ENCODE peak calls at places on chromosomes 16 and 17, in six cellular contexts. E is colonic mucosa, G is hepatocyte, C is SK-N-SH, S is endodermal cell, N is uterus. O is an unnamed sample. For H3K36me3 and H3K27me3, the result is how much of the 10 kb centered on the place peaks cover.

GRCh38 chr17:45342871-45343526 is 26.2 kb upstream of the MAP3K14 start:
- DNase-seq in N (peak), S (no peak), E (no peak), G (no peak), C (no peak), O (no peak)

GRCh38 chr16:30382398-30383015 is at the start of gene SEPTIN1:
- DNase-seq in N (no peak), C (no peak), S (no peak), E (no peak), G (no peak), O (no peak)

GRCh38 chr17:39001703-39002637 is 34.8 kb upstream of the FBXO47 start:
- DNase-seq in N (peak), C (no peak), G (no peak), E (peak), S (peak), O (peak)

GRCh38 chr17:77786090-77786489 is 172.4 kb upstream of the TNRC6C start:
- DNase-seq in S (no peak), C (no peak), G (no peak), N (no peak), E (no peak), O (no peak)

GRCh38 chr17:10155334-10156081 is 42.9 kb downstream of the GAS7 start:
- DNase-seq in S (no peak), N (no peak), C (no peak), G (no peak), E (no peak), O (no peak)

GRCh38 chr17:57370051-57370581 is 113.8 kb downstream of the MSI2 start:
- DNase-seq in E (no peak), N (no peak), G (peak), C (peak), S (no peak), O (peak)

GRCh38 chr17:50361561-50362480 is 11.2 kb downstream of the MRPL27 start:
- DNase-seq in S (peak), G (peak), N (no peak), C (peak), E (peak), O (peak)

GRCh38 chr17:8798176-8799000 is 777 bp downstream of the MFSD6L start:
- DNase-seq in N (no peak), G (no peak), C (no peak), S (peak), E (peak), O (peak)

GRCh38 chr17:13346081-13346533 is 255.6 kb downstream of the HS3ST3A1 start:
- DNase-seq in C (no peak), N (no peak), E (no peak), G (peak), S (peak), O (peak)

GRCh38 chr16:85562102-85562786 is 50.9 kb upstream of the GSE1 start:
- DNase-seq in E (no peak), S (no peak), C (no peak), N (no peak), G (no peak), O (no peak)

GRCh38 chr17:27049104-27049784 is 244.7 kb upstream of the WSB1 start:
- DNase-seq in S (no peak), C (no peak), E (no peak), N (no peak), G (no peak), O (no peak)

GRCh38 chr16:11621920-11622651 is 35.4 kb upstream of the LITAF start:
- DNase-seq in E (no peak), C (peak), G (no peak), S (no peak), N (no peak), O (no peak)

GRCh38 chr17:61443475-61443882 is 8.7 kb upstream of the TBX4 start:
- DNase-seq in N (no peak), C (peak), E (no peak), S (peak), G (no peak), O (peak)

GRCh38 chr16:57870753-57871454 is 68.6 kb upstream of the KIFC3 start:
- DNase-seq in C (no peak), N (no peak), E (no peak), S (peak), G (no peak), O (no peak)

GRCh38 chr16:51967566-51967965 is 579.4 kb downstream of the TOX3 start:
- DNase-seq in N (no peak), S (no peak), G (no peak), E (no peak), C (no peak), O (no peak)

GRCh38 chr16:50099957-50100648 is 34.3 kb downstream of the HEATR3 start:
- DNase-seq in S (no peak), N (no peak), E (no peak), C (no peak), G (no peak), O (no peak)

GRCh38 chr17:64032081-64032480 is 11.6 kb upstream of the ICAM2 start:
- DNase-seq in N (no peak), E (peak), S (peak), G (no peak), C (no peak), O (peak)

GRCh38 chr17:2102931-2103398 is 48.1 kb downstream of the HIC1 start:
- DNase-seq in N (no peak), E (no peak), S (no peak), G (no peak), C (no peak), O (no peak)

GRCh38 chr17:35460354-35460851 is 11.8 kb upstream of the SLFN13 start:
- DNase-seq in C (peak), N (peak), E (peak), G (peak), S (peak), O (peak)

GRCh38 chr16:68062910-68063393 is 22.2 kb upstream of the NFATC3 start:
- DNase-seq in E (no peak), C (no peak), S (no peak), G (no peak), N (no peak), O (no peak)

GRCh38 chr16:4864728-4865127 is 17.4 kb downstream of the UBN1 start:
- DNase-seq in G (no peak), E (no peak), S (no peak), C (no peak), N (no peak), O (no peak)

DNA sequence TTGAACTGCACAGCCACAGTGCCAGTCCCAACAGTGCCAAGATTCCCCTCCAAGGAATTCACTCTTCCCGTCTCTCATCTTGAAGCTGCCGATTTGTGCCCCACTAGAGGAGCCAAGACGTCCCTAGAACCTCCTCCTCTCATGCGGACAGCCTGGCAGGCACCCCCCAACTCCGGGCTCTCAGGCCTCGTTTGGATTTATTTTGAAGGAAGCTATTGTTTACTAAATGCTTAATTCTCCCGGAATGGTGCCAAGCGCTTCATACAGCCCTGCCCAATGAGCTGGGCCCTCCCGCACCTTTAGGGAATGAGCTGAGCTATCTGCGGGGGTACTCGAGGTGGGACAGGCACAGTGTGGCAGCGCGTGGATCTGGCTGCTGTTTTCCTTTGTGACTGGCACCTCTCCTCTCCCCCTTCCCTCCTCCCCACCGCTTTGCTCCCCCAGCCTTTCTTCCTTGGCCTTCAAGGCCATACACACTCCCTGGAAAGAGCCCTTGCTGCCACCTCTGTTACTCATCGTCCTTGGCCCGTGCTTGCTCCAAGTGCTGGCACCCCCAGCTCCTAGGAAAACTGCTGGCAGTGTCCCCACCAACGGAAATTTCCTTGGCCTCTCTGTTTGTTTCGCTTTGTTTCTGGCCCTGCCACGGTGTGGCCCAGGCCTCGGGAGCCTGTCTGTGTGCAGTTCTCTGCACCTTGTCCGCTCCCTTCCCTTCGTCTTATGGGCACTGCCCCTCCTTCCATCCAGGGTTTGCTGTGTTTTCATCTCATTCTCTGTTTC is 49.9 kb upstream of the CDR2 start:
- DNase-seq in E (no peak), C (no peak), G (no peak), S (peak), N (peak), O (no peak)
- H3K4me3 ChIP-seq in E (no peak), C (no peak), G (no peak), S (no peak), N (no peak), O (no peak)

GRCh38 chr17:6450926-6451717 is 6.9 kb downstream of the PIMREG start:
- DNase-seq in G (no peak), S (no peak), E (no peak), C (no peak), N (no peak), O (peak)

GRCh38 chr17:6444573-6445335 is 499 bp downstream of the PIMREG start:
- DNase-seq in C (no peak), E (no peak), S (no peak), N (no peak), G (no peak), O (peak)

GRCh38 chr17:6449307-6449706 is 5.1 kb downstream of the PIMREG start:
- DNase-seq in N (no peak), G (no peak), E (no peak), C (no peak), S (no peak), O (no peak)

GRCh38 chr17:6446516-6447100 is 2.4 kb downstream of the PIMREG start:
- DNase-seq in C (no peak), E (no peak), G (no peak), N (no peak), S (no peak), O (no peak)

GRCh38 chr17:6448473-6448872 is 4.2 kb downstream of the PIMREG start:
- DNase-seq in G (no peak), C (no peak), S (no peak), E (no peak), N (no peak), O (no peak)
- H3K36me3 ChIP-seq in G (under half), C (under half), S (under half), E (under half), N (under half), O (under half)

DNA sequence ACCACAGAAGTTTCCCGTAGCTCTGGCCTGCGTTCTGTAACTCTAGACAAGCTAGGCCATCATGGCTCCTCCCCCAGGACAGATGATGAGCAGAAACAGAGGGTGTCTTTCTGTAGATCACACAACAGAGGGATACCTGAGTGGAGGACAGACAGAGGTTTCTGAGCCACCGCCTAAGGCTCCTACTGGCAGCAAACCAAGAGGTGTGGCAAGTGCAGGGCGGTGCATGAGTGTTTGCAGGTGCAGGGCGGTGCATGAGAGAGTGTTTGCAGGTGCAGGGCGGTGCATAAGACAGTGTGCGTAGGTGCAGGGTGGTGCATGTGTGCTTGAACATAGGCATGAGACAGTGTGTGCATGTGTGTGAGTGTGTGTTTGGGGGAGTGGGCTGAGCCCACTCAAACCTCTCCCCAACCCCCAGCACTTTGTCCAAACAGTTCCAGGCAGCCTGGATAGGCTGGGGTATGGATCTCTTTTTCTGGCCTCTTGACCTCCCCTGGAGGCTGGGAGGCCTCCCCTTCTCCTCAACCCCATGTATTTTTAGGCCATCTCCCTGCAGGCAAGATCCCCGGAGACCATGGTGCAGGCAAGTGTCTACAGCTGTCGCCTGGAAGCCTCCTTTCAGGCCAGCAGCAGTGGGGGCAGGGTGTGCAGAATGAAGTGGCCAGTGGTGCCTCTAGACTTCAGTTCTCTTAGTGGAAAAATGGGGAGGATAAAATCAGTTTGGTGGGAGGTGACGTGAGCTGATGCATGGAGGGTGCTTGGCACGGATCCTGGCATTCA is 53.4 kb upstream of the CBX4 start:
- DNase-seq in N (no peak), S (no peak), E (peak), G (peak), C (no peak), O (no peak)
- H3K27me3 ChIP-seq in N (under half), S (under half), E (under half), G (under half), C (under half), O (under half)

DNA sequence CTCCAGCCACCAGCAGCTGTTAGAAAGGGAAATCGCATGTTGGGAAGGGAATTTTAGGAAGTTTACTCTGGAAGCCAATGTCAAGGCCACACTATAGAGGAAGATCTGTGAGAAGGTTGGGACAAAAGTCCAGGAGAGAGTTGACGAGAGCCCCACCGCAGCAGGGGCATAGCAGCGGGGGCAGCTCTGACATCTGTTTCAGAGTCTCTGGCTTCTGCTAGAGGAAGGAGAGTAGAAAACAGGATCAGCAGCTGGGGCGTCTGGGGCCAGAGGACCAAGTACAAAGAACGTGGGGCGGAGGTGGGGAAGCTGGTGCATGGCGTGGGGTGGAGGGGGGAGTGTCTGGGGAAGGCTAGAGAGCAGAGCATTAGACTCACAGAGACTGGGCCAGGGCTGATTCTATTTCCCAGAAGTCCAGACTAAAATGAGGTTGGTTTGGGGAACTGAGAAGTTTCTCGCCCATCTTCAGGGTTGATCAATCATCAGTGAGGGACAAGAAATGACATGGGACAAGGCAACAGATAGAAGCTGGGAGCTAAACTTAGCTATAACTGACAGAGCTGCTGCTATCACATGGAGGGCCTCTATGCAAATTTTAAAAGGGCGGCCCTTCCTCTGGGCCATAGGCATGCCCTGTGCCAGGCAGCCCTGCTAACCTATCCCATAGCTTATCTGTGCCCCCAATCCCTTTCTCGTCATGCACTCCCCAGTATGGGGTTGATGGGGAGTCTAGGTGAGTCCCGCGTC is 1.2 kb downstream of the RABEP2 start:
- DNase-seq in S (no peak), C (no peak), G (peak), N (no peak), E (peak), O (peak)
- H3K4me3 ChIP-seq in S (peak), C (peak), G (no peak), N (no peak), E (peak), O (peak)

DNA sequence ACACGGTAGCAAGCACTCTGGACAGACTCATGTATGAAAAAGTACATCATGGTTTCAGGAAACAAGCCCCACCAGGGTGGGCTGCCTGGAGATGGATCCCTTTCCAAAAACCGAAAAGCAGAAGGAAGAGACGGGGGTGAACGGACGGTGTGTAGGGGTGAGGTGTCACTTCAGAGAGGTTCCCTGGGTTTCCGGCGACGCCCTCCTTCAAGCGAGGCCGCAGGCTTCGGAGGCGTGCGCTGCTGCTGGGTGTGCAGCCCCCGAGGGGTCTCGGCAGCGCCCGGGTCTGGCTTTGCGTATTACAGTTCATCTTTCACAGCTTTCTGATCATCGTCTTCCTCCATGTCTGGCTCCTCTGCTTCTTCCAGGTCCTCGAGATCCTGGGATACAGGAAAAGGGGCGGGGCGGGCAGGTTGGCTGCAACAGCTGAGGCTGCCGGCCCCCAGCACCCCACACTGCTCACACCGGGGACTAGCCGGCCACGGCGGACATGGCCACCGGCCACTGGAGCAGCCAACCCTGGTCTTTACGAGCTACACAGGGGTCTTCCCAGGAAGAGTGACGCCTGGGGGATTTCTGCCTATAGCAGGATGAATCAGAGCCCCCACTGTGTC is 9.0 kb upstream of the PPP1R27 start:
- DNase-seq in G (no peak), E (no peak), C (no peak), S (no peak), N (no peak), O (peak)
- H3K36me3 ChIP-seq in G (under half), E (under half), C (half or more), S (half or more), N (under half), O (under half)